ENCODE peak calls at places on chromosomes 1 and 21, in six cellular contexts. G, L, J, R, X and M are unnamed samples.

GRCh38 chr1:211750599-211750998 is 75.2 kb upstream of the NEK2 start:
- DNase-seq in X (no peak), R (no peak), G (no peak), L (no peak), J (no peak), M (no peak)

GRCh38 chr1:111621050-111621449 is 1.5 kb downstream of the RAP1A start:
- DNase-seq in R (no peak), J (no peak), X (no peak), L (no peak), G (no peak), M (no peak)

GRCh38 chr1:44648514-44649250 is 25.6 kb downstream of the TMEM53 start:
- DNase-seq in X (no peak), R (no peak), G (no peak), L (no peak), J (no peak), M (no peak)

GRCh38 chr1:218367118-218367517 is 22.0 kb downstream of the TGFB2 start:
- DNase-seq in L (no peak), G (no peak), R (no peak), X (no peak), J (no peak), M (no peak)

GRCh38 chr1:90358448-90358847 is 358.7 kb downstream of the BARHL2 start:
- DNase-seq in R (no peak), J (no peak), L (no peak), G (no peak), X (no peak), M (no peak)

GRCh38 chr1:48051466-48052126 is 54.4 kb upstream of the TRABD2B start:
- DNase-seq in J (no peak), X (no peak), L (no peak), G (no peak), R (no peak), M (no peak)

GRCh38 chr1:6209661-6210605 is 4.0 kb downstream of the RNF207 start:
- DNase-seq in L (peak; percentile 70), R (peak; percentile 38), J (no peak), X (peak; percentile 88), G (no peak), M (peak; percentile 40)

GRCh38 chr1:234960722-234961467 is 167.7 kb downstream of the TOMM20 start:
- DNase-seq in R (no peak), J (peak; percentile 28), G (peak; percentile 81), L (no peak), X (no peak), M (no peak)

GRCh38 chr1:103948526-103948925 is 198.8 kb downstream of the AMY1C start:
- DNase-seq in G (no peak), R (no peak), L (no peak), J (no peak), X (no peak), M (peak; percentile 7)

GRCh38 chr1:246435421-246436041 is 71.5 kb downstream of the SMYD3 start:
- DNase-seq in R (peak; percentile 18), L (peak; percentile 72), J (no peak), X (no peak), G (no peak), M (no peak)

GRCh38 chr1:29550119-29550841 is 314.0 kb downstream of the PTPRU start:
- DNase-seq in G (peak; percentile 28), L (peak; percentile 7), X (no peak), R (no peak), J (no peak), M (no peak)

GRCh38 chr1:203619091-203619780 is 7.4 kb upstream of the ATP2B4 start:
- DNase-seq in G (no peak), L (no peak), J (no peak), X (no peak), R (no peak), M (no peak)

GRCh38 chr1:190479028-190479427 is 1.4 kb upstream of the BRINP3 start:
- DNase-seq in J (no peak), R (peak; percentile 48), G (peak; percentile 63), L (peak; percentile 65), X (no peak), M (no peak)

GRCh38 chr1:213600879-213601278 is 386.9 kb upstream of the PROX1 start:
- DNase-seq in X (no peak), R (no peak), G (no peak), J (no peak), L (no peak), M (no peak)

GRCh38 chr1:67642694-67643093 is 42.3 kb upstream of the GADD45A start:
- DNase-seq in R (peak; percentile 92), J (no peak), G (no peak), L (no peak), X (no peak), M (no peak)

GRCh38 chr1:22753396-22754083 is 42.9 kb downstream of the EPHB2 start:
- DNase-seq in L (no peak), G (no peak), X (peak; percentile 77), R (no peak), J (no peak), M (no peak)

GRCh38 chr21:38771536-38771935 is 34.2 kb upstream of the ETS2 start:
- DNase-seq in X (no peak), J (no peak), G (peak; percentile 55), L (no peak), R (no peak), M (no peak)

GRCh38 chr21:34835526-34835925 is 166.7 kb downstream of the CLIC6 start:
- DNase-seq in R (no peak), X (no peak), J (no peak), G (no peak), L (peak; percentile 67), M (no peak)

DNA sequence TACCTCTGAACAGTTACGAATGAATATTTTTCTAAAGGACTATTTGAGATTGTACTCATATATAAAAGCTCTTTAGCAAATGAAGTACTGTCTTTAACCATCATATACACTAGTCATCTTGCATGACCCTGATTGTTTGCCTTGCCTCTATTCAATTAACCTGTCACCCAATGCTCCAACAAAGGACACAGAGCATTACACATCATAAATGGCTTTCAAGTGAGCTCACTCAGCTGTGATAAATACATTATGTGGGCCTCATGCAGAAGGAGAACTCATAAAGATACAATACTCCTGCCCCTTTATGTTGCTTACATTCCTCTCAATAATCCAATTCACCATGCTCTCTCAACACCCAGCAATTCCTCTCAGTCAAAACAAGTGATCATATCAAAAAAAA is 993.0 kb upstream of the PRMT6 start:
- DNase-seq in L (no peak), G (peak; percentile 26), R (peak; percentile 16), J (no peak), X (no peak), M (no peak)
- TF ChIP-seq EZH2phosphoT487 in L (no peak), G (no peak), R (no peak), J (no peak), X (no peak), M (no peak)

DNA sequence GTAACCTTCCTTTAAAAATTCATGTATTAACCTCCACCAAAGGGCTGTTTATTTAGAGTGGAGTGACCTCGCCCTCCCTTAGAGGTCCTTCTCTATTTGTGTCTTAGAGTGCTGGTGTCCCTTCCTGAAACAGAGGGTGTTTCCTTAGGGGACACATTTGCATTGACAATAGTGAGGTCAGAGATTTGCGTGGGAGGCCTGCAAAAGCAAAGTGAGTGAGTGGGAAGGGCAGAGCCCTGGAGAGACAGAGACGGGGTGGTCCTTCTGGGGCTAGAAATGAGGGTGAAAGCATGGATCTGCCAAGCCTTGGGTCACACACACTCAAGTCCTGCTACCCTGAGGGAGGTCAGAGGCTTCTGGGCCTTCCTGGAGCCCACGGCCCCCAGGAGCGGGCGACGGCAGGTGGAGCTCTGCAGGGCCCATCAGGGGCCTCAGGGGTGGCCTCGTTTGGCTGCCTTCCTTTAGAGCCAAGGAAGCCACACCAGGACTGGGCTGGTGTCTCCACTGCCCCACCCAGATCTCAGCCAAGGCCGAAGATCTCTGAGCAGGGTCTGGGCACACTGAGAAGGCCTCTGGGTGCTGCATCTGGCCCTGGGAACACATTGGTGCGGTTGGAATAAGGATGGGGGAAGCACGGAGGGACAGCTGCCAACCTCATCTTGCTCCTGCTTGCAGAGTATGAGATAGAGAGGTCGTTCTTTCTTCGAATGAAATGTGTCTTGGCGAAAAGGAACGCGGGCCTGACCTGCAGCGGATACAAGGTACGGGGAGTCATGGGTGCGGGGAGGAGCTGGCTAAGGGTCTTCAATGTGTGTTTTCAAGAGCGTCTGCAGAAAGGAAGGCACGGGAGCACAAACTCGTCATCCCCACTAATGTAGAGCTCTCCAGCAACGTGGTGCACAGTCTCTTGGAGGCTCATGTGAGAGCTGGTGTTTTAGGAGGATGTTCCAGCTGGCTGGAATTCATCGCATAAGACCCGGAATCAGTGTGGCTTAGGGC is 23.8 kb downstream of the SIM2 start:
- DNase-seq in R (no peak), G (no peak), J (no peak), X (no peak), L (no peak), M (no peak)
- H2AFZ ChIP-seq in R (no peak overlapping the region), G (no peak overlapping the region), J (no peak overlapping the region), X (no peak overlapping the region), L (peak overlapping the region; percentile 28), M (no peak overlapping the region)

DNA sequence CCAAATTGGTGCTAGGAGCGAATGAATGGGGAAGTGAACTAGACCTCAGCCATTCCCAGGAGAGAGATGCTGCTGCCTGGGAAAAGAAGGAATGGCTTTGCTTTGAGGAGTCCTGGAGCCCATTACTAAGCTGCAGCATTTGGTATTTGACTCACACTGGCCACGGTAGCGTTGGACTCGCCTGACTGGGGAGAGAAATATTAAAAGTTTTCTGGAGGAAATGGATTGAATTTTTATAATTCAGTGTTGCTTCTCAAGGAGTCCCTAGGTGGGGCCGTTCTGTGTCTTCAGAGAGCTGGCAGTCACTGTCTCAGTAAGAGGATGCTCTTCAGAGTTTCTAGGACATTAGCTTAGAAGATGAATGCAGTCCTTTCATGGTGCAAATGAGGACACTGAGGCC is 40.2 kb downstream of the PIK3CD start:
- DNase-seq in L (no peak), X (no peak), R (no peak), J (no peak), G (no peak), M (no peak)
- H3K4me1 ChIP-seq in L (peaks cover 32% of the 10 kb centered on the region), X (peaks cover 18% of the 10 kb centered on the region), R (peaks cover 19% of the 10 kb centered on the region), J (peaks cover 3% of the 10 kb centered on the region), G (no peaks in the 10 kb centered on the region), M (peaks cover 23% of the 10 kb centered on the region)

GRCh38 chr1:160004001-160004400 is 27.8 kb downstream of the PIGM start:
- DNase-seq in G (no peak), R (no peak), J (no peak), L (no peak), X (no peak), M (no peak)
- TF ChIP-seq EZH2phosphoT487 in G (no peak), R (no peak), J (no peak), L (no peak), X (no peak), M (no peak)

GRCh38 chr1:89198081-89198480 is 661 bp downstream of the GBP4 start:
- DNase-seq in G (no peak), J (no peak), L (peak; percentile 21), X (no peak), R (no peak), M (no peak)
- H2AFZ ChIP-seq in G (peak overlapping the region; percentile 51), J (no peak overlapping the region), L (peak overlapping the region; percentile 92), X (no peak overlapping the region), R (peak overlapping the region; percentile 79), M (no peak overlapping the region)

DNA sequence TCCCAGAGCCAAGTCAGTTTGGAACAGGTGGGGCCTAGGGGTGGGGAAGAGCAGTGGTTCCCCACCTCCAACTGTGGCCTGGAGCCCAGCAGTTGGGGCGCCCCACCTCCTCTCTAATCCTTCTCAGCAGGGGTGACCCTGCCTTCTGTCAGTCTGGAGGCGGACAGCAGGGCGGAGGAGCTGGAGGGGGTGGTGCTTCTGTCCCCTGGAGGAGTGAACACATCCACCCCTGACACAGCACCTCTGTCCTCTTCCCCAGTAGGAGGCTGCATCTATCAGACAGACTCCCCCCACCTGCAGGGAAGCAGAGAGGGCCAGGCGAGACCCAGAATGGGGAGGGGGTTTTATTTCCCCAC is 73.8 kb downstream of the MRPL37 start:
- DNase-seq in R (peak; percentile 75), X (peak; percentile 60), J (no peak), L (peak; percentile 50), G (peak; percentile 38), M (no peak)
- H3K4me1 ChIP-seq in R (peaks cover 31% of the 10 kb centered on the region), X (peaks cover 50% of the 10 kb centered on the region), J (peaks cover 14% of the 10 kb centered on the region), L (peaks cover 37% of the 10 kb centered on the region), G (peaks cover 53% of the 10 kb centered on the region), M (peaks cover 17% of the 10 kb centered on the region)

GRCh38 chr1:220077887-220078286 is 11.7 kb downstream of the BPNT1 start:
- DNase-seq in J (no peak), R (no peak), G (no peak), L (no peak), X (no peak), M (no peak)
- TF ChIP-seq EZH2phosphoT487 in J (no peak), R (no peak), G (no peak), L (no peak), X (no peak), M (no peak)